ENCODE peak calls at places on chromosomes 7 and 10, in nine cellular contexts. M, W, N, O, Q, D, E, H and P are unnamed samples.

GRCh38 chr7:30617359-30617758 is 22.7 kb downstream of the GARS1 start:
- DNase-seq in Q (no peak), D (no peak), H (no peak), O (peak), W (no peak), M (no peak), N (no peak), E (no peak), P (no peak)

GRCh38 chr7:21639206-21639868 is 96.5 kb downstream of the DNAH11 start:
- DNase-seq in W (no peak), M (no peak), Q (no peak), D (no peak), N (no peak), H (no peak), O (no peak), E (no peak), P (no peak)

GRCh38 chr7:22601812-22602568 is 102.0 kb upstream of the STEAP1B start:
- DNase-seq in Q (no peak), W (no peak), H (no peak), O (no peak), E (no peak), D (peak), N (no peak), M (no peak), P (no peak)

GRCh38 chr10:110311357-110311949 is 6.7 kb upstream of the SMNDC1 start:
- DNase-seq in M (peak), W (peak), E (peak), O (peak), N (peak), H (no peak), D (peak), Q (peak), P (peak)

GRCh38 chr7:17640730-17641377 is 299.4 kb downstream of the SNX13 start:
- DNase-seq in E (peak), M (peak), D (no peak), N (no peak), Q (no peak), O (peak), H (no peak), W (peak), P (peak)

GRCh38 chr10:90740265-90740664 is 117.6 kb downstream of the HTR7 start:
- DNase-seq in N (no peak), H (no peak), D (no peak), O (no peak), M (no peak), E (no peak), W (no peak), Q (no peak), P (no peak)

GRCh38 chr10:99694171-99694570 is 34.9 kb downstream of the ENTPD7 start:
- DNase-seq in D (peak), E (no peak), M (no peak), O (no peak), N (no peak), W (no peak), H (no peak), Q (peak), P (no peak)

GRCh38 chr7:79334841-79335240 is 118.6 kb downstream of the MAGI2 start:
- DNase-seq in M (no peak), W (no peak), D (no peak), E (no peak), O (no peak), N (no peak), H (no peak), Q (no peak), P (no peak)

GRCh38 chr10:127945948-127946347 is 39.0 kb downstream of the PTPRE start:
- DNase-seq in M (no peak), D (no peak), Q (no peak), O (no peak), H (no peak), N (no peak), E (no peak), W (no peak), P (no peak)

GRCh38 chr10:32445036-32445435 is 904 bp upstream of the CCDC7 start:
- DNase-seq in Q (no peak), N (no peak), D (no peak), M (peak), H (no peak), O (no peak), E (no peak), W (no peak), P (no peak)

GRCh38 chr10:373015-373414 is 237.8 kb downstream of the ZMYND11 start:
- DNase-seq in D (no peak), W (no peak), O (no peak), H (peak), N (no peak), E (no peak), M (no peak), Q (no peak), P (peak)

GRCh38 chr7:111931016-111931517 is 275.1 kb downstream of the DOCK4 start:
- DNase-seq in D (peak), H (no peak), O (no peak), M (no peak), E (peak), Q (no peak), W (peak), N (no peak), P (no peak)

GRCh38 chr7:66930341-66930740 is 9.3 kb downstream of the TMEM248 start:
- DNase-seq in N (no peak), O (no peak), M (peak), W (peak), Q (no peak), E (peak), D (peak), H (no peak), P (peak)